ENCODE peak calls at places on chromosomes 13 and 19, in six cellular contexts. I is pancreas, W is esophagus muscularis mucosa, V is A673, Q is heart right ventricle, P is aorta. M is an unnamed sample. For H3K9me3, the result is how much of the 10 kb centered on the place peaks cover.

GRCh38 chr13:30313307-30313706 is 6.0 kb upstream of the KATNAL1 start:
- DNase-seq in I (no peak), W (no peak), V (no peak), Q (no peak), P (no peak), M (no peak)

GRCh38 chr19:38734176-38734425 is 10.2 kb downstream of the CAPN12 start:
- DNase-seq in I (no peak), W (no peak), V (no peak), Q (no peak), P (peak), M (no peak)

GRCh38 chr19:2044709-2045500 is 6.1 kb downstream of the MKNK2 start:
- DNase-seq in I (no peak), W (no peak), V (no peak), Q (no peak), P (peak), M (no peak)

GRCh38 chr19:49468746-49469447 is 5.1 kb upstream of the FLT3LG start:
- DNase-seq in I (no peak), W (peak), V (peak), Q (peak), P (peak), M (no peak)

GRCh38 chr19:17240062-17240854 is 5.5 kb downstream of the NR2F6 start:
- DNase-seq in I (no peak), W (no peak), V (no peak), Q (no peak), P (no peak), M (no peak)

GRCh38 chr13:110872034-110872767 is 42.7 kb downstream of the ANKRD10 start:
- DNase-seq in I (no peak), W (no peak), V (no peak), Q (no peak), P (no peak), M (no peak)

GRCh38 chr19:18373892-18374629 is 11.9 kb upstream of the GDF15 start:
- DNase-seq in I (peak), W (peak), V (peak), Q (peak), P (peak), M (peak)

GRCh38 chr13:42110410-42111155 is 62.1 kb downstream of the DGKH start:
- DNase-seq in I (no peak), W (no peak), V (peak), Q (no peak), P (no peak), M (no peak)

GRCh38 chr13:27830010-27830409 is 37.7 kb downstream of the GSX1 start:
- DNase-seq in I (peak), W (no peak), V (peak), Q (peak), P (peak), M (peak)

GRCh38 chr13:86792153-86792651 is 879.0 kb upstream of the SLITRK5 start:
- DNase-seq in I (no peak), W (no peak), V (no peak), Q (no peak), P (no peak), M (no peak)

GRCh38 chr19:33134571-33135041 is 2.7 kb downstream of the WDR88 start:
- DNase-seq in I (no peak), W (no peak), V (no peak), Q (no peak), P (no peak), M (no peak)

GRCh38 chr19:49790866-49791265 is 22.2 kb downstream of the FUZ start:
- DNase-seq in I (no peak), W (no peak), V (no peak), Q (peak), P (peak), M (peak)

GRCh38 chr13:44842158-44842557 is 147.1 kb downstream of the NUFIP1 start:
- DNase-seq in I (no peak), W (no peak), V (peak), Q (no peak), P (no peak), M (no peak)

GRCh38 chr19:19458110-19458816 is 52.8 kb downstream of the GATAD2A start:
- DNase-seq in I (no peak), W (no peak), V (no peak), Q (no peak), P (peak), M (no peak)

GRCh38 chr13:29594310-29594709 is 1.2 kb downstream of the SLC7A1 start:
- DNase-seq in I (no peak), W (peak), V (peak), Q (no peak), P (no peak), M (no peak)

GRCh38 chr19:45531349-45531748 is 24.1 kb downstream of the VASP start:
- DNase-seq in I (no peak), W (no peak), V (no peak), Q (no peak), P (no peak), M (no peak)

GRCh38 chr19:16274466-16274865 is 50.2 kb upstream of the KLF2 start:
- DNase-seq in I (no peak), W (no peak), V (no peak), Q (no peak), P (no peak), M (no peak)

GRCh38 chr19:5170329-5170745 is 170.3 kb downstream of the PTPRS start:
- DNase-seq in I (no peak), W (no peak), V (no peak), Q (no peak), P (no peak), M (no peak)

GRCh38 chr13:78595819-78596700 is 7.3 kb downstream of the POU4F1 start:
- DNase-seq in I (peak), W (no peak), V (peak), Q (peak), P (no peak), M (no peak)

GRCh38 chr19:49125025-49125731 is 5.8 kb downstream of the PPFIA3 start:
- DNase-seq in I (no peak), W (no peak), V (no peak), Q (peak), P (no peak), M (no peak)

GRCh38 chr13:20441879-20442278 is 83.8 kb downstream of the CRYL1 start:
- DNase-seq in I (no peak), W (no peak), V (peak), Q (no peak), P (no peak), M (no peak)

GRCh38 chr13:80054806-80055205 is 286.1 kb downstream of the SPRY2 start:
- DNase-seq in I (no peak), W (no peak), V (no peak), Q (no peak), P (no peak), M (no peak)

GRCh38 chr13:49113526-49114286 is 106.4 kb upstream of the MLNR start:
- DNase-seq in I (no peak), W (no peak), V (peak), Q (no peak), P (no peak), M (no peak)

GRCh38 chr13:58994778-58995177 is 1169.0 kb downstream of the DIAPH3 start:
- DNase-seq in I (no peak), W (no peak), V (peak), Q (no peak), P (no peak), M (no peak)

DNA sequence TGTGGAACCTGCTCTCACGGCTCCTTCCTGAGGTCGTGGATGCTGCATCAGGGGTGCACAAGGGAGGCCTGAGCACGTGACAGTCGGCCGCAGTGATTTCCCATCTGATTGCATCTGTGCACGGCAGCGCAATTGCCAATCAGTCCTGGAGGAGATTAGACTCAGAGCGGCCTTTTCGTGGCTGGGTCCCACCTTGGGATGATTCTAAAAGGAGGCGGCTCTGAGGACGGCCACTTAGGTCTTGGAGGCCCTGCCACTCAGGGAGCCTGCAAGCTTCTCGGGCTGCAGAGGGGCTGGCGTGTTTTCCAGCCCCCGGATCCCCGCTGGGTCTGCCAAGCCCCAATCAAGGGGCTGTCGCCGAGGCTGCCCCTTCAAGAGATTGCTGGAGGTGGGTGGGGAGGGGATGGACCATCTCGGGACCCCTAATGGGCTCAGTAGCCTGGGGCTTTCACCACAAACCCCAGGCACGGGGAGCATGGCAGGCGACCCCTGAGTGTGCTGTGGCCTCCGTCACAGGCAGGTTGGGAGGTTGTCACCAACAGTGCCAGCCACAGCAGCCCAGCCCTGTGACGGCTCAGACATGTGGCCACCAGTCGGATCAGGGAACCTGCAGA is 51.6 kb downstream of the SOX1 start:
- DNase-seq in I (no peak), W (no peak), V (no peak), Q (no peak), P (no peak), M (no peak)
- H3K9me3 ChIP-seq in I (under half), W (under half), V (under half), Q (under half), P (under half), M (under half)

DNA sequence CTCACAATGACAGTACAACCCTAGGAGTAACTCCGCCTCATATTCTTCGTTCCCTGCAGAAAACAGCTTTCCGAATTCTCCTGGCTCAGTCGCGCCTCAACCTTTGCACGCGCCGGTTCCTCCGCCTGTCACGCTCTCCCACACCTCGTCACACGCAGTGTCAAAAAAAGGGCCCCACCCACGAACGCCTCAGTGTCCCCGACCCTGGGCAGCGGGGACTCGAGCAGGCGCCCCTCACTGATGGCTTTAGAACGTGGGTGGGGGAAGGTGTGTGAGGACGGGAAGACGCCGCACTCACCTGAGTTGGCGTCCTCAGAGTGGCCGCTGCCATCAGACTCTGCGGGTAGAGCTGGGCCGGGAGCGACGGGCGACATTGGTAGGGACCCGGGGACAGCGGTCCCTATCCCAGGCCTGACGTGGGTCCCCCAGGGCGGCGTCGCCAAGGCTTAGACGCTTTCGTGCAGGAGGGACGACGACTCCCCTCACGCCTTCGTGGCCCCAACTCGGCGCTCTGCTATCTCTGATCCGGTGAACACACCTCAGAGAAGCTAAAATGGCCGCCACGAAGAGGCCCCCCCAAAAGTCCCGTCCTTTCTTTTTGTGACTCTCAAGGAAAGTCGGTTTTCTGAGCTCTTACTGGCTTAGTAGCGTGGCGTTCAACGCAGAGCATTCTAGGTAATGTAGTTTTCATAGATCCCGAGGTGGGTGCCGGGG is at the start of gene ZNF154:
- DNase-seq in I (peak), W (no peak), V (peak), Q (peak), P (no peak), M (no peak)
- H3K9me3 ChIP-seq in I (under half), W (under half), V (under half), Q (under half), P (under half), M (half or more)

GRCh38 chr19:53936035-53936434 is 26.7 kb upstream of the CACNG8 start:
- DNase-seq in I (no peak), W (no peak), V (no peak), Q (no peak), P (no peak), M (no peak)
- H3K9me3 ChIP-seq in I (under half), W (under half), V (under half), Q (under half), P (under half), M (under half)

DNA sequence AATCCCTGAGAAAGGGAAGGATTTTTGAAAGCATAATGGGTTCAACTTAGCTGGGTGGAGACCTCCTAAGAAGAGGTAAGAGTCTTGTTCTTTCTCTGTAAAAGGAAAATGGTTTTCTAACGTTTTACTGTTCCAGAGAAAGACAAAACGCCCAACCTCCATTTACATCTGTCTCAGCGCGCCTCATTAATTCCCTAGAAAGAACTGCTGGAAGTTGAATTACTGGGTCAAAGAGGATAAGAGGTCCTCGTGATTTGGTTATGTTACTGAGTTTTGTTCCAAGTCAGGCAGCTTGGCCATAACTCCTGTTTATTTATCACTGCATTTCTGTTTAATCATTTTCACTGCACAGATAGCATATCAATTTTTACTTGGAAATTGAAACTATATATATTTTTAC is 112.9 kb upstream of the PEG3 start:
- DNase-seq in I (no peak), W (no peak), V (no peak), Q (no peak), P (no peak), M (no peak)
- H3K9me3 ChIP-seq in I (under half), W (under half), V (under half), Q (under half), P (under half), M (under half)

GRCh38 chr19:43841990-43842389 is 14.9 kb downstream of the ZNF283 start:
- DNase-seq in I (no peak), W (no peak), V (no peak), Q (no peak), P (no peak), M (no peak)

GRCh38 chr19:43848821-43849220 is 21.7 kb downstream of the ZNF283 start:
- DNase-seq in I (no peak), W (no peak), V (no peak), Q (no peak), P (no peak), M (no peak)

GRCh38 chr19:43847884-43848283 is 20.8 kb downstream of the ZNF283 start:
- DNase-seq in I (no peak), W (no peak), V (no peak), Q (no peak), P (no peak), M (no peak)

GRCh38 chr19:43847246-43847645 is 20.1 kb downstream of the ZNF283 start:
- DNase-seq in I (no peak), W (no peak), V (no peak), Q (no peak), P (no peak), M (no peak)
- H3K9me3 ChIP-seq in I (under half), W (under half), V (half or more), Q (half or more), P (under half), M (under half)

GRCh38 chr19:58053480-58054156 is 5.5 kb upstream of the ZNF135 start:
- DNase-seq in I (no peak), W (no peak), V (no peak), Q (no peak), P (no peak), M (no peak)

GRCh38 chr19:58056261-58056660 is 2.8 kb upstream of the ZNF135 start:
- DNase-seq in I (no peak), W (no peak), V (no peak), Q (no peak), P (no peak), M (no peak)

GRCh38 chr19:58054792-58055482 is 4.1 kb upstream of the ZNF135 start:
- DNase-seq in I (no peak), W (no peak), V (no peak), Q (peak), P (peak), M (peak)

GRCh38 chr19:58055483-58055874 is 3.6 kb upstream of the ZNF135 start:
- DNase-seq in I (no peak), W (no peak), V (no peak), Q (no peak), P (no peak), M (no peak)

DNA sequence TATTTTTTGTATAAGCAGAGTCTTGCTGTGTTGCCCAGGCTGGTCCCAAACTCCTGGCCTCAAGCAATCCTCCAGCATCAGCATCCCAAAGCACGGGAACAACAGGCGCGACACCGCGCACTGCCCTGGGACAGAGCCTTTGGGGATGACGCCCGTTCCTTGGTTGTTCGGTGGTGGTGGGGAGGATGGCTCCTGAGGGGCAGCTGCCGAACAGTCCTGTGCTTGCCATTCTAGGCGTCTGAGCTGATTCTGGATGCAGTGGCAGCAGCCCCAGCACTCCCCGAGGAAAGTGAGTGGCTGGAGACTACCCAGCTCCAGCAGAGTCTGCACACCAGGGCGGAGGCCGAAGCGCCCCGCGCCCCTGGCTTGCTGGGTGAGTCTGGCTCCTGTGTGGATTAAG is 6.8 kb upstream of the ZNF135 start:
- DNase-seq in I (no peak), W (no peak), V (no peak), Q (no peak), P (no peak), M (no peak)
- H3K9me3 ChIP-seq in I (under half), W (under half), V (under half), Q (under half), P (under half), M (under half)

GRCh38 chr13:111915104-111915551 is 151.8 kb upstream of the SOX1 start:
- DNase-seq in I (peak), W (peak), V (no peak), Q (no peak), P (no peak), M (no peak)

GRCh38 chr13:111912453-111912866 is 154.5 kb upstream of the SOX1 start:
- DNase-seq in I (peak), W (no peak), V (no peak), Q (no peak), P (no peak), M (peak)

GRCh38 chr13:111912991-111913781 is 153.8 kb upstream of the SOX1 start:
- DNase-seq in I (peak), W (peak), V (no peak), Q (no peak), P (no peak), M (no peak)

GRCh38 chr13:111914241-111915103 is 152.5 kb upstream of the SOX1 start:
- DNase-seq in I (peak), W (peak), V (no peak), Q (no peak), P (no peak), M (no peak)

GRCh38 chr13:111913790-111914189 is 153.2 kb upstream of the SOX1 start:
- DNase-seq in I (peak), W (peak), V (no peak), Q (no peak), P (no peak), M (peak)
- H3K9me3 ChIP-seq in I (under half), W (under half), V (under half), Q (under half), P (under half), M (under half)

DNA sequence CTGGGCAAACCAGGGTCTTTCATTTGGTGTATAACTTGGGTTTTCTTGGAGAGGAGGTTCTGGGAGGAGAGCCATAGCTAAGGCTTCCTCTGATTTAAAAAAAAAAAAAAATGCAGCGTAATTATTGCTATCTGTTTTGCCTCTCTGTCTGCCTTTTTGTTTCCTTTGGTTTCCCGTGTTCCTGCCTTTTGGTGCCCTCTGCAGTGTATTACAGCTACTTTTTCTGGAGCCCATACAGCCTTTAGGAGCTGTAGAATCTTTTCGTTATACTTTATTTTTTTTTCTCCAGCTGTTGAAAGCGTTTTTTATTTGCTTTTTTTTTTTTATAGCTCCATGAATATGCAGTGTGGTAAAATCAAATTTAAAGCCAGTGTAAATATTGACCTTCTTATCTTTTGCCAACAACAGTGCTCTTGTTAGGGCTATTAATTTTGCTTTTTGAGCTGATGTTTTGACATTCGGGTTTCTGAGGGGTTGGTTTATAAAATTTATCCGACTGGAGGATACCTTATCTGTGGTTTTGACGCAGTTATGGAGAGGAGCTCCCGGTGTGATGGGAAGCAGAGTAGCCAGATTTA is 38.1 kb downstream of the ZNF493 start:
- DNase-seq in I (no peak), W (no peak), V (no peak), Q (no peak), P (no peak), M (no peak)
- H3K9me3 ChIP-seq in I (under half), W (under half), V (under half), Q (under half), P (under half), M (under half)